ENCODE peak calls at places on chromosome 3, in eight cellular contexts. S is AG04450, Y is pancreas, Z is psoas muscle, E is choroid plexus epithelial cell, F is AG09309, Q is NB4, B is adrenal gland. A is an unnamed sample.

GRCh38 chr3:134656211-134656800 is 5.5 kb upstream of the KY start:
- DNase-seq in S (no peak), Y (peak; percentile 2), Z (no peak), E (no peak), F (no peak), Q (no peak), B (peak; percentile 21), A (no peak)

GRCh38 chr3:60742606-60743145 is 508.6 kb downstream of the FHIT start:
- DNase-seq in S (no peak), Y (no peak), Z (peak; percentile 60), E (peak; percentile 40), F (no peak), Q (no peak), B (no peak), A (peak; percentile 78)

GRCh38 chr3:11508346-11509174 is 135.2 kb downstream of the VGLL4 start:
- DNase-seq in S (no peak), Y (no peak), Z (no peak), E (no peak), F (no peak), Q (no peak), B (no peak), A (peak; percentile 98)

GRCh38 chr3:165642761-165643432 is 194.3 kb downstream of the BCHE start:
- DNase-seq in S (peak; percentile 96), Y (peak; percentile 58), Z (no peak), E (peak; percentile 97), F (peak; percentile 80), Q (no peak), B (peak; percentile 83), A (peak; percentile 98)

GRCh38 chr3:155218470-155218869 is 75.0 kb downstream of the STRIT1 start:
- DNase-seq in S (no peak), Y (no peak), Z (no peak), E (peak; percentile 40), F (no peak), Q (no peak), B (no peak), A (no peak)

GRCh38 chr3:105802073-105802706 is 66.6 kb downstream of the CBLB start:
- DNase-seq in S (no peak), Y (no peak), Z (no peak), E (peak; percentile 67), F (no peak), Q (no peak), B (no peak), A (no peak)

GRCh38 chr3:175951047-175951694 is 1092.0 kb downstream of the NAALADL2 start:
- DNase-seq in S (peak; percentile 18), Y (no peak), Z (no peak), E (no peak), F (peak; percentile 73), Q (no peak), B (no peak), A (peak; percentile 45)

GRCh38 chr3:188185717-188186236 is 31.8 kb downstream of the LPP start:
- DNase-seq in S (no peak), Y (no peak), Z (peak; percentile 71), E (peak; percentile 43), F (no peak), Q (no peak), B (peak; percentile 55), A (peak; percentile 42)

GRCh38 chr3:99551520-99551919 is 86.9 kb upstream of the COL8A1 start:
- DNase-seq in S (no peak), Y (no peak), Z (no peak), E (no peak), F (no peak), Q (peak; percentile 2), B (no peak), A (no peak)

DNA sequence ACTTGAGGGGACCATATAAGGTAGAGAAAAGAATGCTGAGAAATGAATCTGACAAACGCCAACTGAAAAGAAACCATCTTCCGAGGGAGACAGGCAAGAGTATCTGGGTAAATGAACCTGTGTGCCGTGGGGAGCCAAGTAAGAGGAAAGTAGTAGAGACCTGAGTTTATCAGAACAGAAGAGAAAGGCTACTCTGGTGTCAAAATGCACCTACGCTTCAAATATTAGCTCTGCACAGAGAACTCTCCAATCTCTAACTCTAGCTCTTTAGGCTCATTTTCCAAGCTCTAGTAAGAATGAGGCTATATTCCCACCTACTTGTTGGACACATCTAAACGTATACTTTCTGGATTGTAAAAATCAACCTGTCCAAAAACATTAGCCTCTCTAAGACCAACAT is 53.5 kb downstream of the TOP2B start:
- DNase-seq in S (no peak), Y (no peak), Z (no peak), E (no peak), F (no peak), Q (no peak), B (no peak), A (no peak)
- TF ChIP-seq CTCF in S (no peak), Y (no peak), Z (no peak), E (no peak), F (no peak), Q (no peak), B (no peak), A (no peak)

GRCh38 chr3:46922871-46923558 is 45.5 kb downstream of the PTH1R start:
- DNase-seq in S (no peak), Y (no peak), Z (peak; percentile 56), E (no peak), F (no peak), Q (no peak), B (no peak), A (no peak)

GRCh38 chr3:46925585-46925934 is 48.0 kb downstream of the PTH1R start:
- DNase-seq in S (no peak), Y (no peak), Z (peak; percentile 85), E (no peak), F (no peak), Q (no peak), B (peak; percentile 96), A (no peak)

GRCh38 chr3:46924921-46925584 is 47.5 kb downstream of the PTH1R start:
- DNase-seq in S (no peak), Y (no peak), Z (peak; percentile 40), E (no peak), F (no peak), Q (no peak), B (no peak), A (no peak)

GRCh38 chr3:46922426-46922825 is 44.9 kb downstream of the PTH1R start:
- DNase-seq in S (no peak), Y (no peak), Z (peak; percentile 34), E (no peak), F (no peak), Q (no peak), B (no peak), A (no peak)

DNA sequence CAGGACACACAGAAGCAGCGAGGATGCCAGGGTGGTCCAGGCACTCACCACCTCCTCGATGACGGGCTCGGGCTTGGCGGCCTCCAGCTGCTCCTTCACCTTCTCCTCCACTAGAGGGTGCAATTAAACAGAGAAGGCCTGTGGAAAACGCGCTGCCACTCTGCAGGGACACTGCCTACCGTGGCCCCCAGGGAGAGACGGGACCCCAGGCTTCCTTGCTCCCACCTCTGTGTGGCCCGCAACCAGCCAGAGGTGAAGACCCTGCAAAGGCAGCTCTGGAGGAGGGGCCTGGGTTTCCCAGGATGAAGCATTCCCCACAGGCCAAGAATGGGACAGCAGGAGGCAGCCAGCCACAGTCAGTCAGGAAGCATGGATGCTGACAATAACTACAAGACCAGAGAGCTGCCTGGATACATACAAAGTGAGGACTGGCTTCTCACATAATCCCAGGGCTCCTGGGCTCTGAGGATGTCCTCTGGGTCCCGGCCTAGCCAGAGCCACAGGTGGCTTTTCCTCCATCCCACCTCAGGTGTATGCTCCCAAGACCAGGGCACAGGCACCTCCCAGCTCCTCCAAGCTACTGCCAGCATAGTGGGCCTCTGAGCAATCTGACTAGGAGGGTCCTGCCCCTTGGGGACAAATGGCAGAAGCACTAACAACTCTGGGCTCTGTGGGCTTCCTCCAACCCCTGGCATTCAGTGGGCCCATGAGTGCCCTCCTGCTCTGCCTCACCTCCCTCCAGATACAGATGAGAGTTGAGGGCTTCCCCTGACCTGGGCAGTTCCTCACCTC is 46.2 kb downstream of the PTH1R start:
- DNase-seq in S (no peak), Y (no peak), Z (peak; percentile 70), E (peak; percentile 48), F (no peak), Q (peak; percentile 56), B (no peak), A (peak; percentile 32)
- TF ChIP-seq CTCF in S (peak; percentile 71), Y (peak; percentile 62), Z (peak; percentile 66), E (peak; percentile 79), F (peak; percentile 62), Q (peak; percentile 51), B (peak; percentile 79), A (peak; percentile 67)

GRCh38 chr3:53724566-53724965 is 121.7 kb downstream of the CHDH start:
- DNase-seq in S (no peak), Y (no peak), Z (no peak), E (no peak), F (no peak), Q (no peak), B (no peak), A (no peak)

GRCh38 chr3:53719796-53720195 is 126.4 kb downstream of the CHDH start:
- DNase-seq in S (no peak), Y (no peak), Z (no peak), E (no peak), F (no peak), Q (no peak), B (no peak), A (no peak)

GRCh38 chr3:53718462-53718861 is 127.8 kb downstream of the CHDH start:
- DNase-seq in S (no peak), Y (no peak), Z (no peak), E (no peak), F (no peak), Q (no peak), B (no peak), A (no peak)

GRCh38 chr3:53725308-53725995 is 120.8 kb downstream of the CHDH start:
- DNase-seq in S (no peak), Y (no peak), Z (no peak), E (no peak), F (no peak), Q (no peak), B (no peak), A (no peak)

GRCh38 chr3:53721187-53721946 is 124.9 kb downstream of the CHDH start:
- DNase-seq in S (no peak), Y (no peak), Z (no peak), E (no peak), F (no peak), Q (no peak), B (no peak), A (peak; percentile 8)
- TF ChIP-seq CTCF in S (no peak), Y (no peak), Z (no peak), E (peak; percentile 19), F (no peak), Q (no peak), B (no peak), A (no peak)

GRCh38 chr3:142057331-142057725 is 92.0 kb downstream of the TFDP2 start:
- DNase-seq in S (no peak), Y (no peak), Z (no peak), E (no peak), F (no peak), Q (no peak), B (no peak), A (no peak)

GRCh38 chr3:142053835-142054234 is 95.5 kb downstream of the TFDP2 start:
- DNase-seq in S (no peak), Y (no peak), Z (no peak), E (no peak), F (no peak), Q (no peak), B (no peak), A (no peak)

GRCh38 chr3:142056656-142057330 is 92.6 kb downstream of the TFDP2 start:
- DNase-seq in S (no peak), Y (no peak), Z (no peak), E (no peak), F (no peak), Q (no peak), B (no peak), A (no peak)

GRCh38 chr3:142051351-142051750 is 98.0 kb downstream of the TFDP2 start:
- DNase-seq in S (no peak), Y (no peak), Z (no peak), E (no peak), F (no peak), Q (no peak), B (no peak), A (no peak)

GRCh38 chr3:142053244-142053643 is 96.1 kb downstream of the TFDP2 start:
- DNase-seq in S (no peak), Y (no peak), Z (no peak), E (no peak), F (no peak), Q (no peak), B (no peak), A (no peak)
- TF ChIP-seq CTCF in S (no peak), Y (no peak), Z (no peak), E (no peak), F (no peak), Q (no peak), B (no peak), A (no peak)

A was measured in astrocyte of the spinal cord.